ENCODE peak calls at places on chromosomes 6 and 20, in four cellular contexts. One of them, this sample, is unnamed.

GRCh38 chr20:6838181-6838826 is 70.8 kb downstream of the BMP2 start:
- DNase-seq in ovary: no peak
- DNase-seq in GM12878: peak; percentile 25
- DNase-seq in K562: no peak
- DNase-seq in this sample: no peak

GRCh38 chr6:89539779-89540178 is 98.8 kb downstream of the LYRM2 start:
- DNase-seq in ovary: no peak
- DNase-seq in K562: no peak
- DNase-seq in GM12878: no peak
- DNase-seq in this sample: no peak

GRCh38 chr6:53281518-53282215 is 67.1 kb downstream of the ELOVL5 start:
- DNase-seq in GM12878: no peak
- DNase-seq in K562: no peak
- DNase-seq in ovary: no peak
- DNase-seq in this sample: no peak

GRCh38 chr20:51423810-51424209 is 118.7 kb downstream of the NFATC2 start:
- DNase-seq in K562: no peak
- DNase-seq in GM12878: no peak
- DNase-seq in ovary: no peak
- DNase-seq in this sample: no peak

GRCh38 chr6:167811689-167812487 is 14.8 kb upstream of the AFDN start:
- DNase-seq in K562: peak; percentile 85
- DNase-seq in GM12878: no peak
- DNase-seq in ovary: no peak
- DNase-seq in this sample: no peak

GRCh38 chr6:87154641-87155271 is 609 bp upstream of the ZNF292 start:
- DNase-seq in K562: peak; percentile 72
- DNase-seq in GM12878: peak; percentile 89
- DNase-seq in ovary: no peak
- DNase-seq in this sample: no peak

GRCh38 chr20:699342-699741 is 23.7 kb upstream of the SCRT2 start:
- DNase-seq in GM12878: no peak
- DNase-seq in ovary: no peak
- DNase-seq in K562: no peak
- DNase-seq in this sample: peak; percentile 18

GRCh38 chr20:45962031-45962755 is 9.8 kb downstream of the ZNF335 start:
- DNase-seq in ovary: peak; percentile 35
- DNase-seq in GM12878: no peak
- DNase-seq in K562: no peak
- DNase-seq in this sample: peak; percentile 67

GRCh38 chr6:142374965-142375733 is 73.3 kb downstream of the ADGRG6 start:
- DNase-seq in ovary: no peak
- DNase-seq in GM12878: no peak
- DNase-seq in K562: no peak
- DNase-seq in this sample: no peak

GRCh38 chr20:34511891-34512265 is 4.3 kb upstream of the DYNLRB1 start:
- DNase-seq in ovary: no peak
- DNase-seq in K562: no peak
- DNase-seq in GM12878: no peak
- DNase-seq in this sample: no peak

GRCh38 chr6:38796850-38797249 is 81.7 kb downstream of the DNAH8 start:
- DNase-seq in K562: no peak
- DNase-seq in ovary: no peak
- DNase-seq in GM12878: no peak
- DNase-seq in this sample: no peak
- TF ChIP-seq POLR2A in K562: no peak
- TF ChIP-seq POLR2A in ovary: no peak
- TF ChIP-seq POLR2A in GM12878: no peak
- TF ChIP-seq POLR2A in this sample: no peak

DNA sequence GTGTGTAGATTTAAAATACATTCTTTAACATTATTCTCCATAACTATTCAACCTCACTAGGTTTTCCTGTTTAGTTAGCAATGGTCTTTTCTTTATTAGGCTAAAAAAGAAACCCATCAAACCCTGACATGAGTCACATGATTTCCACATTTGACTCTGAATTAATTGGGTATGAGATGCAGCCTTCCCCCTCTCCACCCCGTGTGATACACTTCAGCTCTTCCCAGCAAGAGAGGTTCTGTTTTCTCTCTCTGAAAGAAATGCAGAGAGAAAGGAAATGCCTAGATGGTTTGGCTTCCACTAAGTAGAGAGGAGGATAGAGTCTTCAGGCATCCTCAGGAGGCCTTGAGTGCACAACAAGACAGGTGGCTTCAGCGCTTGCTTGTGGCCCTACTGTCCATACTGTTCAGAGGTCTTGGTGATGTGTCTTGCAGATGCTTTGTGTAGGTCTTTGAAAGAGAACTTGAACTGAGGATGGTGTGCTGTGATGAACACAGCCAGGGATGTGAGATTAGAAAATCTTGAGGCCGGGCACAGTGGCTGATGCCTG is 17.3 kb downstream of the FARS2 start:
- DNase-seq in K562: no peak
- DNase-seq in GM12878: no peak
- DNase-seq in ovary: no peak
- DNase-seq in this sample: no peak
- H3K4me1 ChIP-seq in K562: peaks cover 12% of the 10 kb centered on the region
- H3K4me1 ChIP-seq in GM12878: peaks cover 21% of the 10 kb centered on the region
- H3K4me1 ChIP-seq in ovary: no peaks in the 10 kb centered on the region
- H3K4me1 ChIP-seq in this sample: no peaks in the 10 kb centered on the region

GRCh38 chr6:109094351-109095035 is at the start of gene SESN1:
- DNase-seq in K562: peak; percentile 92
- DNase-seq in ovary: peak; percentile 93
- DNase-seq in GM12878: peak; percentile 43
- DNase-seq in this sample: peak; percentile 98
- TF ChIP-seq POLR2A in K562: peak; percentile 85
- TF ChIP-seq POLR2A in ovary: peak; percentile 92
- TF ChIP-seq POLR2A in GM12878: peak; percentile 79
- TF ChIP-seq POLR2A in this sample: peak; percentile 63

DNA sequence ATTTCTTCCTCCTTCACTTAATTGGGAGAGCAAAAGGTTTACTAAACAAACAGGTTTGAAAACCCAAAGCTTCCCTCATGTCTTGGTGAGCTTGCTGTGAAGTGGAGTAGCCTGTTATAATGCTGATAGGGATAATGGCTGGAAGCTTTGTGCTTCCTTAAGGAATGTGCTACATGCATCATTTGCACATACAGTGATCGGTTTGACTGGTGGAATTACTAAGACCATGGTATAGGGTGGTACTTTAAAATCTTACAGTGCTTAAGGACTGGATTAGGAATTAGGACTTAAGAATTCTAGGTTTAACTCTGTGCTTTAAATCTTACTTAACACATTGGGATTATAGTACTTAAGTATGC is 75.7 kb downstream of the ARID1B start:
- DNase-seq in K562: no peak
- DNase-seq in ovary: no peak
- DNase-seq in GM12878: no peak
- DNase-seq in this sample: no peak
- H3K4me1 ChIP-seq in K562: peaks cover 60% of the 10 kb centered on the region
- H3K4me1 ChIP-seq in ovary: peaks cover 24% of the 10 kb centered on the region
- H3K4me1 ChIP-seq in GM12878: peaks cover 60% of the 10 kb centered on the region
- H3K4me1 ChIP-seq in this sample: peaks cover 74% of the 10 kb centered on the region

This sample was measured in spleen.